ENCODE peak calls at places on chromosome X, in six cellular contexts. One of them, this sample, is unnamed.

GRCh38 chrX:150370589-150371312 is 7.6 kb downstream of the MAMLD1 start:
- DNase-seq in GM12892: no peak
- DNase-seq in HepG2: no peak
- DNase-seq in K562: no peak
- DNase-seq in H1: no peak
- DNase-seq in GM12878: no peak
- DNase-seq in this sample: no peak

GRCh38 chrX:17876135-17876534 is 15.0 kb upstream of the RAI2 start:
- DNase-seq in GM12892: no peak
- DNase-seq in HepG2: no peak
- DNase-seq in K562: no peak
- DNase-seq in H1: no peak
- DNase-seq in GM12878: no peak
- DNase-seq in this sample: no peak

GRCh38 chrX:108304210-108304609 is 134.0 kb downstream of the COL4A6 start:
- DNase-seq in GM12892: no peak
- DNase-seq in HepG2: no peak
- DNase-seq in K562: peak
- DNase-seq in H1: no peak
- DNase-seq in GM12878: no peak
- DNase-seq in this sample: no peak

GRCh38 chrX:80879916-80880315 is 70.2 kb upstream of the BRWD3 start:
- DNase-seq in GM12892: no peak
- DNase-seq in HepG2: no peak
- DNase-seq in K562: no peak
- DNase-seq in H1: no peak
- DNase-seq in GM12878: no peak
- DNase-seq in this sample: no peak

GRCh38 chrX:144791298-144791697 is 456.0 kb upstream of the SPANXN1 start:
- DNase-seq in GM12892: no peak
- DNase-seq in HepG2: no peak
- DNase-seq in K562: no peak
- DNase-seq in H1: no peak
- DNase-seq in GM12878: no peak
- DNase-seq in this sample: no peak

GRCh38 chrX:136258951-136259350 is 7.8 kb upstream of the MAP7D3 start:
- DNase-seq in GM12892: no peak
- DNase-seq in HepG2: no peak
- DNase-seq in K562: no peak
- DNase-seq in H1: no peak
- DNase-seq in GM12878: no peak
- DNase-seq in this sample: no peak

GRCh38 chrX:75963774-75964173 is 178.7 kb upstream of the MAGEE2 start:
- DNase-seq in GM12892: no peak
- DNase-seq in HepG2: no peak
- DNase-seq in K562: peak
- DNase-seq in H1: no peak
- DNase-seq in GM12878: no peak
- DNase-seq in this sample: no peak

GRCh38 chrX:71128915-71129765 is 10.7 kb downstream of the MED12 start:
- DNase-seq in GM12892: peak
- DNase-seq in HepG2: peak
- DNase-seq in K562: peak
- DNase-seq in H1: peak
- DNase-seq in GM12878: no peak
- DNase-seq in this sample: no peak

DNA sequence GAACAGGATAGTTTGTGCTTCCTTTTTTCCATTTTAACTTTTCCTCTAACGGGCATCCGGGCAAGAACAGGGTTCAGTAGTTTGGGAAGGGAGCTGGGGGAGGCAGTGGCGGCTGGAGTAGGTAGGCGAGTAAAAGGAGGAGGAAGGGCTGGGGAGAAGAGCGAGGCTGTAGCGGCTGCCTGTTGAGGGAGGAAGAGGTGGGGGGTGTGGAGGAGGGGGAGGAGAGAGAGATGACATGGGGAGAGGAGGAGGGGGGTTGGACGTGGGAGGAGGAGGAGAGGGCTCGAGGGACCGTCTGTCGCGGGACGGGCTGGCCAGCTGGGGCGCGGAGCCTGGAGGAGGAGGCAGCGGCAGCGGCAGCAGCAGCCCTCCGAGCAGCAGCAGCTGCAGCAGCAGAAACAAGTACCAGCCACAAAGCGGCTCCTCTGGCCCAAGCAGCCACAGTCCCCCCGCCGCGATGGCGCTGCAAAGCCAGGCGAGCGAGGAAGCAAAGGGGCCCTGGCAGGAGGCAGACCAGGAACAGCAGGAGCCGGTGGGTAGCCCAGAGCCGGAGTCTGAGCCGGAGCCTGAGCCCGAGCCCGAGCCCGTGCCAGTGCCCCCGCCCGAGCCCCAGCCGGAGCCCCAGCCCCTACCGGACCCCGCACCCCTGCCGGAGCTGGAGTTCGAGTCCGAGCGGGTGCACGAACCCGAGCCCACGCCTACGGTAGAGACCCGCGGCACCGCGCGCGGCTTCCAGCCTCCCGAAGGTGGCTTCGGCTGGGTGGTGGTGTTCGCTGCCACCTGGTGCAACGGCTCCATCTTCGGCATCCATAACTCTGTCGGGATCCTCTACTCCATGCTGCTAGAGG is at the start of gene SLC16A2:
- DNase-seq in GM12892: no peak
- DNase-seq in HepG2: no peak
- DNase-seq in K562: no peak
- DNase-seq in H1: peak
- DNase-seq in GM12878: no peak
- DNase-seq in this sample: peak
- TF ChIP-seq POLR2A in GM12892: no peak
- TF ChIP-seq POLR2A in HepG2: no peak
- TF ChIP-seq POLR2A in K562: no peak
- TF ChIP-seq POLR2A in H1: no peak
- TF ChIP-seq POLR2A in GM12878: no peak
- TF ChIP-seq POLR2A in this sample: no peak

DNA sequence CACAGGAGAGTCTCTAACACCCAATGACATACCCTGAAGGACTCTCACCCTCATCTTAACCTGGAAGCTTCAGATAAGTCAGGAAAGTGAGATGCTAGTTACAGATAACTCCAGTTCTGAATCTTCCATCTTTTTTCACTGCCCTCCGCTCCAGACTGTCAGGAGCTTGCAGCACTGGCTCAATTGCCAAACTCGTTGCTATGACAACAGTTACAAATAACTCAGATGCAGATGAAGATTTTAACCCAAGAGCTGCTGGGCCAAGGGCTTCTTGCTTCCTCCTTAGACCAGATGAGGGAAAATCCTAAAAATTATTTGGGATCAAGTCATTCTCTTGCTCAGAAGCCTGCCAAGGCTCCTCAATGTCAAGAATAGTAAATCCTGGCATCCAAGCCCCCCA is 109.1 kb upstream of the HUWE1 start:
- DNase-seq in GM12892: no peak
- DNase-seq in HepG2: no peak
- DNase-seq in K562: no peak
- DNase-seq in H1: no peak
- DNase-seq in GM12878: no peak
- DNase-seq in this sample: no peak
- TF ChIP-seq TAF1 in GM12892: no peak
- TF ChIP-seq TAF1 in HepG2: no peak
- TF ChIP-seq TAF1 in K562: no peak
- TF ChIP-seq TAF1 in H1: no peak
- TF ChIP-seq TAF1 in GM12878: no peak
- TF ChIP-seq TAF1 in this sample: no peak

GRCh38 chrX:47581731-47582647 is at the start of gene TIMP1:
- DNase-seq in GM12892: peak
- DNase-seq in HepG2: peak
- DNase-seq in K562: peak
- DNase-seq in H1: peak
- DNase-seq in GM12878: peak
- DNase-seq in this sample: peak
- TF ChIP-seq POLR2A in GM12892: peak
- TF ChIP-seq POLR2A in HepG2: no peak
- TF ChIP-seq POLR2A in K562: peak
- TF ChIP-seq POLR2A in H1: peak
- TF ChIP-seq POLR2A in GM12878: peak
- TF ChIP-seq POLR2A in this sample: no peak

GRCh38 chrX:16804923-16805464 is 18.7 kb downstream of the TXLNG start:
- DNase-seq in GM12892: no peak
- DNase-seq in HepG2: no peak
- DNase-seq in K562: no peak
- DNase-seq in H1: no peak
- DNase-seq in GM12878: no peak
- DNase-seq in this sample: no peak

GRCh38 chrX:16807976-16808542 is 21.8 kb downstream of the TXLNG start:
- DNase-seq in GM12892: no peak
- DNase-seq in HepG2: peak
- DNase-seq in K562: peak
- DNase-seq in H1: no peak
- DNase-seq in GM12878: no peak
- DNase-seq in this sample: no peak

GRCh38 chrX:16807548-16807947 is 21.3 kb downstream of the TXLNG start:
- DNase-seq in GM12892: no peak
- DNase-seq in HepG2: no peak
- DNase-seq in K562: no peak
- DNase-seq in H1: no peak
- DNase-seq in GM12878: no peak
- DNase-seq in this sample: no peak
- TF ChIP-seq TAF1 in GM12892: no peak
- TF ChIP-seq TAF1 in HepG2: no peak
- TF ChIP-seq TAF1 in K562: no peak
- TF ChIP-seq TAF1 in H1: no peak
- TF ChIP-seq TAF1 in GM12878: no peak
- TF ChIP-seq TAF1 in this sample: no peak

DNA sequence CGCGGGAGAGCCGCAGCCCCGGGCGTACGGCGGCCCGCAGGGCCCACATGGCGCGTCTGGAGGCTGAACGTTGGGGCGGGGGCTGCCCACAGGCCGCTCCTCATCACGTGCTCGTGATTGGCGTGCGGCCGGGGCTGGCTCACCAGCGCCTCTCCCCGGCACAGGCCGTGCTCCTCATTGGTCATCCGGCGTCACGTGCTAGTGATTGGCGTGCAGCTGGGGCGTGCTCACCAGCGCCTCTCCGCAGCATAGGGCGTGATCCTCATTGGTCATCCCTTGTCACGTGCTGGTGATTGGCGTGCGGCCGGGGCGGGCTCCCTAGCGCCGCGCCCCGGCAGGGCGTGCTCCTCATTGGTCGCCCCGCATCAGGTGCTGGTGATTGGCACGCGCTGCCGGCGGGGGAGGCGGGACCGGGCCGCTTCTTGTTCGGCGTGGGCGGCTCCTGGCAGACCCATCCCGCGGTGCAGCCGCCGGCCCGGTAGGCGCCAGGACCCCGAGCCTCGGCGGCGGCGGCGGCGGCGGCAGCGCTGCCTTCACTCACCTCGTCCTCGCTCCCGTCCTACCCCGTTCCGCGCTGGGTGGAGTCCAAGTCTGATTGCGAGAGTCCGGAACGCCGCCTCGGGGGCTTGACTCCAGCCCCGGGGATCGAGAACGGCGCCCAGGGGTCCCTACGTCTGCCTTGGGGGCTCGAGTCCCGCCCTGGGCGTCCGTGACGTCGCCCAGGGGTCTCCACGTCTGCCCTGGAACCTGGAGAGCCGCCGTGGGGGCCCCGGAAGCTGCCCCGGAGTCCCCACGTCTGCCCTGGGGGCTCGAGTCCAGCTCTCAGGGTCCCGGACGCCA is at the start of gene GTPBP6:
- DNase-seq in GM12892: peak
- DNase-seq in HepG2: peak
- DNase-seq in K562: peak
- DNase-seq in H1: peak
- DNase-seq in GM12878: peak
- DNase-seq in this sample: peak
- TF ChIP-seq POLR2A in GM12892: peak
- TF ChIP-seq POLR2A in HepG2: no peak
- TF ChIP-seq POLR2A in K562: peak
- TF ChIP-seq POLR2A in H1: peak
- TF ChIP-seq POLR2A in GM12878: peak
- TF ChIP-seq POLR2A in this sample: peak

GRCh38 chrX:134660627-134661026 is 2.4 kb upstream of the PLAC1 start:
- DNase-seq in GM12892: no peak
- DNase-seq in HepG2: no peak
- DNase-seq in K562: no peak
- DNase-seq in H1: no peak
- DNase-seq in GM12878: no peak
- DNase-seq in this sample: no peak

GRCh38 chrX:134658421-134658896 is at the start of gene PLAC1:
- DNase-seq in GM12892: no peak
- DNase-seq in HepG2: no peak
- DNase-seq in K562: no peak
- DNase-seq in H1: no peak
- DNase-seq in GM12878: no peak
- DNase-seq in this sample: no peak

GRCh38 chrX:134659761-134660160 is 1.5 kb upstream of the PLAC1 start:
- DNase-seq in GM12892: no peak
- DNase-seq in HepG2: no peak
- DNase-seq in K562: no peak
- DNase-seq in H1: no peak
- DNase-seq in GM12878: no peak
- DNase-seq in this sample: no peak

GRCh38 chrX:134664202-134664601 is 5.9 kb upstream of the PLAC1 start:
- DNase-seq in GM12892: no peak
- DNase-seq in HepG2: no peak
- DNase-seq in K562: no peak
- DNase-seq in H1: no peak
- DNase-seq in GM12878: no peak
- DNase-seq in this sample: no peak

DNA sequence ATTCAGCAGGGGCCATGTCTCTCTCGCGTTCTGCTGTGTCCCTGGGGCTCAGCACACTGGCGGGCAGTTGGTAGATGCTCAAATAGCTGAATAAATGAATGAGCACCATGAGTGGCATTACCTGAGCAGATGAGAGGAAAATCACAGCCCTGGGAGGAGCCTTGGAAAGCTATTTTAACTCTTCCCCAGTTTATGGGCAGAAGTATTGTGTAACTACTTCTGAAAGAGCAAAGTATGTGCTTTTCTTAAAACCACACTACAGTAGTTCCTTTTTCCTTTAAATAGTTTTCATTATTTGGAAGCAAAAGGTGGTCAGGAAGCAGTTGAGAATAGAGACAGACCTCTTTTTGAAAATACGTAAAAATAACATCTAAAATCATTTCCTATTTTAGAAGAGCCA is 3.0 kb upstream of the PLAC1 start:
- DNase-seq in GM12892: no peak
- DNase-seq in HepG2: no peak
- DNase-seq in K562: no peak
- DNase-seq in H1: no peak
- DNase-seq in GM12878: no peak
- DNase-seq in this sample: no peak
- TF ChIP-seq TAF1 in GM12892: no peak
- TF ChIP-seq TAF1 in HepG2: no peak
- TF ChIP-seq TAF1 in K562: no peak
- TF ChIP-seq TAF1 in H1: no peak
- TF ChIP-seq TAF1 in GM12878: no peak
- TF ChIP-seq TAF1 in this sample: no peak

This sample was measured in GM12891.